ENCODE peak calls at places on chromosome 1, in nine cellular contexts. S, K, A, X, U, R, D, J and O are unnamed samples.

GRCh38 chr1:85849660-85850059 is 141.4 kb upstream of the ZNHIT6 start:
- DNase-seq in S (no peak), K (no peak), A (no peak), X (no peak), U (no peak), R (no peak), D (no peak), J (no peak), O (no peak)

GRCh38 chr1:207791290-207791689 is 39.4 kb downstream of the CD46 start:
- DNase-seq in S (no peak), K (no peak), A (no peak), X (no peak), U (no peak), R (no peak), D (no peak), J (no peak), O (no peak)

GRCh38 chr1:31701137-31701736 is 2.6 kb downstream of the COL16A1 start:
- DNase-seq in S (peak; percentile 72), K (no peak), A (no peak), X (peak; percentile 92), U (peak; percentile 92), R (peak; percentile 84), D (peak; percentile 94), J (peak; percentile 92), O (peak; percentile 83)

GRCh38 chr1:45945426-45945825 is 142.0 kb downstream of the MAST2 start:
- DNase-seq in S (no peak), K (no peak), A (no peak), X (peak; percentile 67), U (peak; percentile 36), R (peak; percentile 52), D (no peak), J (peak; percentile 47), O (no peak)

GRCh38 chr1:94887603-94888171 is 39.2 kb downstream of the CNN3 start:
- DNase-seq in S (no peak), K (no peak), A (no peak), X (no peak), U (no peak), R (no peak), D (no peak), J (no peak), O (no peak)

GRCh38 chr1:34057347-34057746 is 107.7 kb downstream of the CSMD2 start:
- DNase-seq in S (no peak), K (peak; percentile 43), A (no peak), X (no peak), U (no peak), R (no peak), D (no peak), J (no peak), O (no peak)

GRCh38 chr1:67691712-67692111 is 6.7 kb downstream of the GADD45A start:
- DNase-seq in S (no peak), K (no peak), A (no peak), X (no peak), U (no peak), R (no peak), D (no peak), J (no peak), O (no peak)

GRCh38 chr1:153040950-153041631 is at the start of gene SPRR2D:
- DNase-seq in S (no peak), K (no peak), A (no peak), X (no peak), U (no peak), R (no peak), D (no peak), J (no peak), O (no peak)

GRCh38 chr1:115955228-115955627 is 21.1 kb upstream of the SLC22A15 start:
- DNase-seq in S (no peak), K (no peak), A (no peak), X (no peak), U (no peak), R (no peak), D (no peak), J (no peak), O (no peak)

GRCh38 chr1:155008015-155008941 is 5.7 kb downstream of the ZBTB7B start:
- DNase-seq in S (no peak), K (no peak), A (no peak), X (no peak), U (no peak), R (no peak), D (no peak), J (no peak), O (peak; percentile 81)

GRCh38 chr1:181676269-181676668 is 193.0 kb downstream of the CACNA1E start:
- DNase-seq in S (no peak), K (peak; percentile 30), A (no peak), X (no peak), U (no peak), R (peak; percentile 42), D (no peak), J (peak; percentile 22), O (peak; percentile 26)